ENCODE peak calls at places on chromosomes 12 and 14, in nine cellular contexts. One of them, this sample, is unnamed.

GRCh38 chr14:77125275-77126073 is 16.1 kb downstream of the ZDHHC22 start:
- DNase-seq in psoas muscle: no peak
- DNase-seq in cardiac muscle cell: no peak
- DNase-seq in astrocyte: no peak
- DNase-seq in neural crest cell: no peak
- DNase-seq in glutamatergic neuron: no peak
- DNase-seq in tibial nerve: no peak
- DNase-seq in ovary: no peak
- DNase-seq in coronary artery: peak; percentile 63
- DNase-seq in this sample: no peak

GRCh38 chr14:49892301-49892635 is 614 bp upstream of the ARF6 start:
- DNase-seq in psoas muscle: no peak
- DNase-seq in cardiac muscle cell: peak; percentile 93
- DNase-seq in astrocyte: peak; percentile 73
- DNase-seq in neural crest cell: no peak
- DNase-seq in glutamatergic neuron: no peak
- DNase-seq in tibial nerve: peak; percentile 68
- DNase-seq in ovary: no peak
- DNase-seq in coronary artery: no peak
- DNase-seq in this sample: peak; percentile 36

GRCh38 chr14:74655597-74656389 is 43.8 kb upstream of the LTBP2 start:
- DNase-seq in psoas muscle: no peak
- DNase-seq in cardiac muscle cell: peak; percentile 90
- DNase-seq in astrocyte: peak; percentile 60
- DNase-seq in neural crest cell: no peak
- DNase-seq in glutamatergic neuron: no peak
- DNase-seq in tibial nerve: no peak
- DNase-seq in ovary: no peak
- DNase-seq in coronary artery: no peak
- DNase-seq in this sample: peak; percentile 59

GRCh38 chr14:102949062-102949800 is 26.8 kb downstream of the AMN start:
- DNase-seq in psoas muscle: peak; percentile 85
- DNase-seq in cardiac muscle cell: no peak
- DNase-seq in astrocyte: peak; percentile 16
- DNase-seq in neural crest cell: no peak
- DNase-seq in glutamatergic neuron: no peak
- DNase-seq in tibial nerve: no peak
- DNase-seq in ovary: no peak
- DNase-seq in coronary artery: no peak
- DNase-seq in this sample: peak; percentile 14

GRCh38 chr14:78092040-78092439 is 78.1 kb upstream of the NRXN3 start:
- DNase-seq in psoas muscle: no peak
- DNase-seq in cardiac muscle cell: no peak
- DNase-seq in astrocyte: no peak
- DNase-seq in neural crest cell: no peak
- DNase-seq in glutamatergic neuron: no peak
- DNase-seq in tibial nerve: no peak
- DNase-seq in ovary: no peak
- DNase-seq in coronary artery: no peak
- DNase-seq in this sample: no peak

GRCh38 chr14:67566908-67567307 is 33.2 kb downstream of the PIGH start:
- DNase-seq in psoas muscle: peak; percentile 71
- DNase-seq in cardiac muscle cell: peak; percentile 56
- DNase-seq in astrocyte: no peak
- DNase-seq in neural crest cell: no peak
- DNase-seq in glutamatergic neuron: no peak
- DNase-seq in tibial nerve: no peak
- DNase-seq in ovary: peak; percentile 19
- DNase-seq in coronary artery: no peak
- DNase-seq in this sample: no peak

GRCh38 chr12:122545855-122546254 is 18.8 kb downstream of the KNTC1 start:
- DNase-seq in psoas muscle: no peak
- DNase-seq in cardiac muscle cell: no peak
- DNase-seq in astrocyte: no peak
- DNase-seq in neural crest cell: no peak
- DNase-seq in glutamatergic neuron: no peak
- DNase-seq in tibial nerve: no peak
- DNase-seq in ovary: no peak
- DNase-seq in coronary artery: no peak
- DNase-seq in this sample: no peak

GRCh38 chr12:77204055-77204454 is 138.7 kb upstream of the E2F7 start:
- DNase-seq in psoas muscle: no peak
- DNase-seq in cardiac muscle cell: peak; percentile 41
- DNase-seq in astrocyte: no peak
- DNase-seq in neural crest cell: no peak
- DNase-seq in glutamatergic neuron: no peak
- DNase-seq in tibial nerve: no peak
- DNase-seq in ovary: no peak
- DNase-seq in coronary artery: no peak
- DNase-seq in this sample: no peak

GRCh38 chr14:77242752-77243151 is 28.3 kb downstream of the NGB start:
- DNase-seq in psoas muscle: peak; percentile 28
- DNase-seq in cardiac muscle cell: no peak
- DNase-seq in astrocyte: no peak
- DNase-seq in neural crest cell: no peak
- DNase-seq in glutamatergic neuron: no peak
- DNase-seq in tibial nerve: no peak
- DNase-seq in ovary: no peak
- DNase-seq in coronary artery: no peak
- DNase-seq in this sample: no peak

GRCh38 chr14:60723218-60724079 is 702 bp downstream of the SIX4 start:
- DNase-seq in psoas muscle: peak; percentile 81
- DNase-seq in cardiac muscle cell: peak; percentile 66
- DNase-seq in astrocyte: peak; percentile 49
- DNase-seq in neural crest cell: peak; percentile 40
- DNase-seq in glutamatergic neuron: peak; percentile 69
- DNase-seq in tibial nerve: no peak
- DNase-seq in ovary: peak; percentile 43
- DNase-seq in coronary artery: peak; percentile 74
- DNase-seq in this sample: no peak

DNA sequence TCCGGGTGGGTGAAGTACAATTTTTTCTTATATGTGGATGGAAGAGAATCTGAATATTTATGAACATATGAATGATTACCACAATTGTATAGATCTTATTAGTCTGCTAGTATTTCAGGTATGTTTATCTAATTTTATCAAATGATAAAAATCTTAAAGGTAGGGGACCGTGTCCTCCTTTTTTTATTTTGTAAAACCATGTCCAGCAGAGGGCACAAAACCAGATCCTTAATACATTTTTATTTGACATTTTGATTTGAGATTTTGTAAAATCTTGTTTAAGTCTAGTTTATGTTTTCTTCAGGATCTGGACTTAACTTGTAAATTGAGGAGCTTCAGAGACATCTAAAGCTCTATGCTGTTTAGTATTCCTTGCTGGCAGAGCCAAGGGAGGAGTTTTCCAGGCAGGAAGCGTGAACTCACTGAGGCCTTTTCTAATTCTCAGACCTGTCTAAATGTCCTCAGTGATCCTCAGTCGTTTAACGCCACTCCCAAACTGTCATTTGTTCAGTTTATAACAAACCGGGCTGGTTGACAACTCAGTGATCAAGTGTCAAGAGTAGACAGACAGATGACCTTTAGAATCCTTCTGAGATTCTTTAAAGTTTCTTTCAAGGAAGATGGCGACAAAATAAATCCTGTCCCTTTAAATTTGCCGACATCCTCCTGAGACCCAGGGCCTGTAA is 263.9 kb downstream of the KTN1 start:
- DNase-seq in psoas muscle: no peak
- DNase-seq in cardiac muscle cell: no peak
- DNase-seq in astrocyte: no peak
- DNase-seq in neural crest cell: no peak
- DNase-seq in glutamatergic neuron: no peak
- DNase-seq in tibial nerve: no peak
- DNase-seq in ovary: no peak
- DNase-seq in coronary artery: no peak
- DNase-seq in this sample: no peak
- TF ChIP-seq CTCF in psoas muscle: peak; percentile 17
- TF ChIP-seq CTCF in cardiac muscle cell: peak; percentile 29
- TF ChIP-seq CTCF in astrocyte: peak; percentile 14
- TF ChIP-seq CTCF in neural crest cell: peak; percentile 45
- TF ChIP-seq CTCF in glutamatergic neuron: peak; percentile 26
- TF ChIP-seq CTCF in tibial nerve: peak; percentile 14
- TF ChIP-seq CTCF in ovary: no peak
- TF ChIP-seq CTCF in coronary artery: no peak
- TF ChIP-seq CTCF in this sample: no peak

DNA sequence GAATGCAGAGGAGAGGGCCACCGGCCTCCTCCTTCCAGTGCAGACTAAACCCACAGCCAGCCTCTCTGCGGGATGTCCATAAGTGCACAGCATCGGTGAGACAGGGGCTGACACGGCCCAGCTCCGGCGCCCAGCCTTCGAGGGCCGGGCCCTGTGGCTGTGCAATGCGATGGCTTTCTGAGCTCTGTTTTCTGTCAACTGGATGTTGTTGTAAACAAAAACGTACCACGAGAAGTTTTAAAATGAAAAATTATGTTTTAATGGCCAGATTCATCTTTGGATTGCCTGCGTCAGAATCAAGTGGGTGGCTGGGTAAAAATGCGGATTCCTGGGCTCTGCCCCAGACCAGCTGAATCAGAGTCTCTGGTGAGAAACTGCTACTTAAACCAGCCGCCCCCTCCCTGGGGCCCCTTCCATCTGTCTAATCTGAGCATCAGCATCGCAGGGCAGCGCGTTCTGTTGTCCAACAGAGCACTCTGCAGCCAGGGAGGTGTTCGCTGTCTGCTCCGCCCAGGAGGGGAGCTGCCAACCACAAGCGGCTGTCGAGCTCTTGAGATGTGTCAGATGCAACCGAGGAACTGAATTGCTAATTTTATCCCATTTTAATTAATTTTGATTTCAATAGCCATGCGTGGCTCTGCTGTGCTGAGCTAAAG is 133.4 kb downstream of the RFLNA start:
- DNase-seq in psoas muscle: peak; percentile 82
- DNase-seq in cardiac muscle cell: peak; percentile 56
- DNase-seq in astrocyte: peak; percentile 75
- DNase-seq in neural crest cell: no peak
- DNase-seq in glutamatergic neuron: peak; percentile 79
- DNase-seq in tibial nerve: peak; percentile 48
- DNase-seq in ovary: no peak
- DNase-seq in coronary artery: no peak
- DNase-seq in this sample: peak; percentile 26
- TF ChIP-seq CTCF in psoas muscle: no peak
- TF ChIP-seq CTCF in cardiac muscle cell: no peak
- TF ChIP-seq CTCF in astrocyte: no peak
- TF ChIP-seq CTCF in neural crest cell: no peak
- TF ChIP-seq CTCF in glutamatergic neuron: no peak
- TF ChIP-seq CTCF in tibial nerve: no peak
- TF ChIP-seq CTCF in ovary: no peak
- TF ChIP-seq CTCF in coronary artery: no peak
- TF ChIP-seq CTCF in this sample: no peak

GRCh38 chr14:54117401-54117800 is 160.8 kb upstream of the BMP4 start:
- DNase-seq in psoas muscle: no peak
- DNase-seq in cardiac muscle cell: no peak
- DNase-seq in astrocyte: no peak
- DNase-seq in neural crest cell: no peak
- DNase-seq in glutamatergic neuron: no peak
- DNase-seq in tibial nerve: no peak
- DNase-seq in ovary: no peak
- DNase-seq in coronary artery: no peak
- DNase-seq in this sample: no peak
- TF ChIP-seq CTCF in psoas muscle: no peak
- TF ChIP-seq CTCF in cardiac muscle cell: no peak
- TF ChIP-seq CTCF in astrocyte: no peak
- TF ChIP-seq CTCF in neural crest cell: no peak
- TF ChIP-seq CTCF in glutamatergic neuron: no peak
- TF ChIP-seq CTCF in tibial nerve: no peak
- TF ChIP-seq CTCF in ovary: no peak
- TF ChIP-seq CTCF in coronary artery: no peak
- TF ChIP-seq CTCF in this sample: no peak

DNA sequence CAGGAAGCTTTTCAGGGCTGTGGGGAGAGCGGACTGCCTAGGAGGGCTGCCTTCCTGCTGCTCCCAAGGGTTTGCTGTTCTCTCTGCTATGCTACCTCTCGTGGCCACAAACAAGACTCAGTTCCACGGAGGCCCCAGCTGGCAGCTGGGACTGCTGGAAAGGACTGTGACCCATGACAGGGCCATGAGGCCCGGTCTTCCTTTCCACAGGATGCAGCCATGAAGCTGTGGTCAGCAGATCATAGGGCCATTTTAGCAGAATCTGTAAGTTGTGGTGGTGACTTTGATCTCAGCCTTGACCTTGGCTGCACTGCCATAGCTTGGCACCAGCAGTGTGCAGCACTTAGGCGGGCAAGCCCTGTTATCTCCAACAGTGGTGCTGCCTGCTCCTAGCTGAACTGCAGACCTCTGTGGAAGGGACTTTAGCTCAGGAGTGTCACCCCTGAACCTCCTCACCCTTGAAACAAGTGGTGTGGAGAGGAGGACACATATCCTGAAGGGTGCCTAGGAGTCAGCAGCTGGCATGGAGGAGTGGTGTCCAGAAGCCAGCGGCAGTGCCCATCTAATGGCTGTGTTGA is 12.3 kb downstream of the KRT80 start:
- DNase-seq in psoas muscle: no peak
- DNase-seq in cardiac muscle cell: no peak
- DNase-seq in astrocyte: no peak
- DNase-seq in neural crest cell: no peak
- DNase-seq in glutamatergic neuron: peak; percentile 5
- DNase-seq in tibial nerve: no peak
- DNase-seq in ovary: no peak
- DNase-seq in coronary artery: no peak
- DNase-seq in this sample: no peak
- TF ChIP-seq CTCF in psoas muscle: no peak
- TF ChIP-seq CTCF in cardiac muscle cell: no peak
- TF ChIP-seq CTCF in astrocyte: no peak
- TF ChIP-seq CTCF in neural crest cell: no peak
- TF ChIP-seq CTCF in glutamatergic neuron: no peak
- TF ChIP-seq CTCF in tibial nerve: no peak
- TF ChIP-seq CTCF in ovary: no peak
- TF ChIP-seq CTCF in coronary artery: no peak
- TF ChIP-seq CTCF in this sample: no peak